ENCODE peak calls at places on chromosomes 13 and 19, in six cellular contexts. V is T-helper 2 cell, C is GM04503, H is NCI-H2029 treated with DMSO at 0.1 percent for 48 hours, R is A673, I is AG10803. S is an unnamed sample.
A peak's percentile ranks its signal among the peaks of the same experiment; 100 is the strongest.

GRCh38 chr13:79776538-79776937 is 295.6 kb downstream of the NDFIP2 start:
- DNase-seq in V (no peak), C (no peak), H (no peak), R (peak; percentile 82), I (peak; percentile 34), S (no peak)

GRCh38 chr13:37616131-37616530 is 17.6 kb upstream of the POSTN start:
- DNase-seq in V (no peak), C (no peak), H (no peak), R (no peak), I (peak; percentile 53), S (no peak)

GRCh38 chr13:43266953-43267615 is 243.7 kb downstream of the DNAJC15 start:
- DNase-seq in V (no peak), C (no peak), H (no peak), R (no peak), I (no peak), S (no peak)

GRCh38 chr13:93561553-93561952 is 334.9 kb downstream of the GPC6 start:
- DNase-seq in V (no peak), C (no peak), H (no peak), R (no peak), I (no peak), S (no peak)

GRCh38 chr13:32838985-32839384 is 177.2 kb upstream of the KL start:
- DNase-seq in V (no peak), C (no peak), H (no peak), R (no peak), I (no peak), S (no peak)

GRCh38 chr19:2271516-2272103 is 10.4 kb downstream of the PEAK3 start:
- DNase-seq in V (no peak), C (peak; percentile 48), H (no peak), R (peak; percentile 58), I (peak; percentile 82), S (no peak)

GRCh38 chr19:45598267-45599011 is 3.6 kb downstream of the GPR4 start:
- DNase-seq in V (no peak), C (no peak), H (no peak), R (no peak), I (no peak), S (no peak)

GRCh38 chr13:29458419-29458818 is 137.1 kb downstream of the SLC7A1 start:
- DNase-seq in V (no peak), C (no peak), H (no peak), R (no peak), I (no peak), S (no peak)

GRCh38 chr19:57672466-57672865 is 3.7 kb downstream of the ZSCAN4 start:
- DNase-seq in V (no peak), C (no peak), H (no peak), R (no peak), I (no peak), S (no peak)

GRCh38 chr19:7507884-7508283 is 8.0 kb upstream of the ZNF358 start:
- DNase-seq in V (no peak), C (no peak), H (peak; percentile 23), R (peak; percentile 63), I (peak; percentile 73), S (no peak)

GRCh38 chr13:29953542-29953941 is 103.1 kb upstream of the UBL3 start:
- DNase-seq in V (no peak), C (no peak), H (no peak), R (no peak), I (peak; percentile 12), S (no peak)

S was measured in effector memory CD4-positive, alpha-beta T cell.